ENCODE peak calls at places on chromosomes 16 and 17, in six cellular contexts. E, V, S, W, G and X are unnamed samples.

GRCh38 chr17:36196099-36196496 is 460 bp downstream of the CCL3L1 start:
- DNase-seq in V (no peak), W (no peak), S (no peak), G (no peak), E (no peak), X (no peak)

GRCh38 chr16:90019543-90020259 is 445 bp upstream of the DBNDD1 start:
- DNase-seq in S (peak), G (peak), V (no peak), W (no peak), E (peak), X (no peak)

GRCh38 chr17:44071198-44071520 is 624 bp downstream of the G6PC3 start:
- DNase-seq in V (no peak), E (no peak), G (no peak), W (peak), S (no peak), X (no peak)

GRCh38 chr16:53904533-53904932 is 200.6 kb downstream of the FTO start:
- DNase-seq in E (no peak), G (no peak), V (no peak), W (no peak), S (no peak), X (no peak)

GRCh38 chr16:185213-185612 is 5.0 kb downstream of the HBQ1 start:
- DNase-seq in G (no peak), E (no peak), S (no peak), V (no peak), W (no peak), X (no peak)

GRCh38 chr17:78390241-78391050 is 12.0 kb downstream of the PGS1 start:
- DNase-seq in W (peak), G (peak), E (peak), V (peak), S (peak), X (no peak)

GRCh38 chr16:4392382-4393242 is 21.0 kb downstream of the VASN start:
- DNase-seq in G (no peak), S (no peak), E (peak), V (peak), W (no peak), X (no peak)

GRCh38 chr16:88435437-88436355 is 17.4 kb upstream of the ZFPM1 start:
- DNase-seq in E (no peak), G (no peak), V (no peak), S (no peak), W (no peak), X (no peak)

GRCh38 chr17:79749156-79749815 is 18.5 kb downstream of the ENPP7 start:
- DNase-seq in S (no peak), E (peak), W (peak), G (no peak), V (no peak), X (no peak)

GRCh38 chr17:58335061-58335731 is 6.6 kb upstream of the TSPOAP1 start:
- DNase-seq in E (no peak), V (no peak), S (no peak), W (no peak), G (no peak), X (no peak)

GRCh38 chr16:3019594-3020246 is 448 bp upstream of the TNFRSF12A start:
- DNase-seq in G (no peak), S (no peak), V (no peak), W (no peak), E (no peak), X (no peak)

GRCh38 chr16:28974007-28974436 is 556 bp upstream of the SPNS1 start:
- DNase-seq in V (peak), E (peak), G (peak), W (peak), S (peak), X (peak)

GRCh38 chr17:76504117-76504516 is 2.9 kb upstream of the RHBDF2 start:
- DNase-seq in G (no peak), V (no peak), S (no peak), E (no peak), W (no peak), X (no peak)

GRCh38 chr17:42744283-42744805 is 496 bp downstream of the EZH1 start:
- DNase-seq in S (peak), E (peak), W (no peak), G (peak), V (peak), X (peak)

GRCh38 chr16:81261049-81261648 is 22.7 kb downstream of the BCO1 start:
- DNase-seq in S (peak), W (no peak), V (no peak), E (peak), G (no peak), X (no peak)

GRCh38 chr16:57475711-57476339 is 10.5 kb downstream of the DOK4 start:
- DNase-seq in V (no peak), S (peak), W (no peak), E (peak), G (no peak), X (no peak)

GRCh38 chr17:28357901-28358197 is 522 bp upstream of the POLDIP2 start:
- DNase-seq in S (no peak), W (no peak), E (no peak), V (no peak), G (no peak), X (no peak)

GRCh38 chr17:44095647-44096496 is 25.3 kb downstream of the G6PC3 start:
- DNase-seq in E (peak), G (peak), W (peak), S (peak), V (peak), X (peak)

GRCh38 chr16:74567901-74568300 is 39.0 kb downstream of the GLG1 start:
- DNase-seq in V (no peak), G (no peak), S (no peak), E (no peak), W (no peak), X (no peak)

GRCh38 chr17:78124836-78125137 is 3.8 kb downstream of the TMC6 start:
- DNase-seq in E (no peak), S (no peak), G (no peak), W (no peak), V (no peak), X (no peak)

GRCh38 chr17:49071106-49071505 is 61.5 kb upstream of the B4GALNT2 start:
- DNase-seq in G (no peak), V (no peak), E (no peak), W (no peak), S (no peak), X (no peak)

GRCh38 chr16:4933433-4933832 is 3.5 kb downstream of the PPL start:
- DNase-seq in E (no peak), W (no peak), G (no peak), S (no peak), V (no peak), X (no peak)

GRCh38 chr16:85946680-85947510 is 47.9 kb downstream of the IRF8 start:
- DNase-seq in G (no peak), S (no peak), W (no peak), E (no peak), V (no peak), X (no peak)

GRCh38 chr16:60776311-60776710 is 1259.9 kb downstream of the CDH8 start:
- DNase-seq in G (no peak), E (no peak), S (no peak), W (no peak), V (no peak), X (no peak)

GRCh38 chr17:41456206-41456605 is 11.0 kb downstream of the KRT32 start:
- DNase-seq in W (no peak), S (no peak), E (no peak), V (no peak), G (no peak), X (no peak)

GRCh38 chr17:71071837-71072236 is 902.5 kb downstream of the KCNJ2 start:
- DNase-seq in S (peak), V (no peak), G (no peak), E (peak), W (peak), X (no peak)

GRCh38 chr16:75264531-75264998 is 13.1 kb upstream of the BCAR1 start:
- DNase-seq in S (no peak), E (peak), G (peak), W (no peak), V (no peak), X (no peak)

GRCh38 chr17:81702934-81703746 is at the start of gene MRPL12:
- DNase-seq in V (peak), G (peak), E (peak), S (peak), W (peak), X (peak)

GRCh38 chr16:82063456-82064082 is 28.5 kb downstream of the HSD17B2 start:
- DNase-seq in W (no peak), G (no peak), S (no peak), V (no peak), E (no peak), X (no peak)

GRCh38 chr16:11423315-11424117 is 78.3 kb downstream of the RMI2 start:
- DNase-seq in W (no peak), S (no peak), V (no peak), G (no peak), E (no peak), X (no peak)

DNA sequence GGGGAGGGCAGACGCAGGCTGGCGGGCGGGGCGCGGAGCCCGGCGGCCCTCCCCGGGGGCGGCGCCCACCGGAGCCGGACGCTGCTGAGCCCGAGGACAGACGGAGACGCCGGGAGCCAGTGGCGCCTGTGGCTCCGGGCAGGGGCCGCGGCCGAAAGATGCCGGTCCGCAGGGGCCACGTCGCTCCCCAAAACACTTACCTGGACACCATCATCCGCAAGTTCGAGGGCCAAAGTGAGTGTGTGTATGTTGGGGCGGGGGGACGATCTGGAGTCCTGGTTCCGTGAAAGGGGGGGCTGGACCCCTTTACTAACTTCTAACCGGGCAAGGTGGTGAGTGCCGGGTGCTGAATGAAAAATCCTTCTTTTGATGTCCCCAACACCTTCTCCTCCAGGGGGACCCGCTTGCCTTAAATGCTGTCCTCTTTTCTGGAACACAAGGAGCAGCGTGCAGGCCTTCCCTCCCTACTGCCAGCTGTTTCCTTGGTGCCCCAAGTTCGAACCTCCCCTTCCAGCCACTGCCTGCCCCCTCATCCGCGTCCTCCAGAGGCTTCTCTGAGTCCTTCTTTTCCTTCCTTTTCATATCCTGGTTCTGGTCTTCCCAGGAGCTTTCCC is at the start of gene KCNH6:
- DNase-seq in G (no peak), V (no peak), E (no peak), S (no peak), W (no peak), X (no peak)
- H3K4me3 ChIP-seq in G (peak), V (peak), E (no peak), S (peak), W (no peak), X (peak)

DNA sequence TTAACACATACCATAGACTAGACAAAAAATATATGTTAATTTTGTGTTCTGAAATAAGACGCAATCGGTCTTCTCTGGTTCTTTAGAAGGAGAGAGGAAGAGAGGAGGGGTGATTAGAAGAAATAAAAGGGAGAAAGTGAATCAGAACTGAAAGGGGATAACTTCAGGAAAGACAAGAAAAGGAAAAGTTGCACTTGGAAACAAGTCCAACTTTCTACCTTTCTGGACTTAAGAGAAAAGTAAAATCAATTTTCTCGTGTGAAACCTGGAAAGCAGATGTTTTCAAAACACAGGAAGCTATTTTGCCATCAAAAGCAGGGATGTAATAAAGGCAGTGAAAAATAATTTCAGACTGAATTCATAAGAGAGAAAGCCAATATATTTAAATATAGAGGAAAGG is 11.9 kb upstream of the ZFHX3 start:
- DNase-seq in V (no peak), G (no peak), E (no peak), S (no peak), W (no peak), X (no peak)
- H3K4me3 ChIP-seq in V (peak), G (peak), E (peak), S (peak), W (peak), X (peak)

DNA sequence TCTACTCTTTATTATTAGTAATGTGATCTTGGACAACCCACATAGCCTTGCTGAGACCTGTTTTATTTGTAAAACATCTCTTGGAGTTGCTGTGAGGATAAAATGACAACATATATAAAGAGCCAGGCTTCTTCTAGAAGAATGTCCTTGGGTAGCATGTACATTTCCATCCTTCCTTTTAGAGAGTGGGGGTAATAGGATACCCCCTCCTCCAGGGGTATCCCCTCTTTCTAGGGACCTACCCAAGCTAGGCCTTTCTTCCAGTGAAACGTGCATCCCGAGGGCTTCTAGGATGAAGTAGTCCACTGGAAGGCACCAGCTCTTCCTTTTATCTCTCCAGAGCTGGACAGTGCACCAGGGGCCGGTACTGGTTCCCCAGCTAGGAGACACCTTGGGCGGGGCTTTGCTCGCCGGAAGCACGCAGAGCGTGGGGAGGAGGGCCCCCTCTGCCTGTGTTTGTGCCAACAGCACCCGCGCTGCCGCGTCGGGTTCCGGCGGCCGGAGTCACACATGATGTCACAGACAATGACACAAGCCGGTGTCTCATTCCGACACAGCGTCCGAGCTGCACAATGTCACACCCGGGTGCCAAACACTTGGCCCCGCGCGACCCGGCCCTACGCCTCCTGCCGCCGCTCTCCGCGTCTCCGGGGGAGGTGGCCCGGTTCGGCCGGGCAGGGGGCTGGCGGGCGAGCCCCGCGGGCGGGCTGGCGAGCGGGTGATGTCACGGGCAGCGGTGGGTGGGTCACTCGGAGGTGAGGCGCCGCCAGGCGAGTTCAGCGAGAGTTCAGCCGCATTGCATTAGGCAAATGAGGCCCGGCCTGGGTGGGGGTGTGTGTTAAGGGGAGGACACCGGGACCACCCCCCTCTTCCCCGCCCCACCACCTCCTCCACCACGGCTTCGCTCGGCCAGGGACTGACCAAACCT is 23.4 kb downstream of the GJD3 start:
- DNase-seq in V (peak), E (peak), G (peak), S (peak), W (no peak), X (peak)
- H3K4me3 ChIP-seq in V (peak), E (peak), G (peak), S (peak), W (peak), X (peak)

GRCh38 chr16:84298376-84298899 is 3.8 kb downstream of the WFDC1 start:
- DNase-seq in W (no peak), V (no peak), G (no peak), S (no peak), E (no peak), X (no peak)

GRCh38 chr16:84293406-84293805 is 1.3 kb upstream of the WFDC1 start:
- DNase-seq in W (no peak), V (no peak), E (no peak), G (no peak), S (no peak), X (no peak)

GRCh38 chr16:84292032-84292431 is 2.6 kb upstream of the WFDC1 start:
- DNase-seq in S (no peak), W (no peak), E (no peak), V (no peak), G (no peak), X (no peak)

GRCh38 chr16:84294196-84295142 is at the start of gene WFDC1:
- DNase-seq in V (peak), S (no peak), W (no peak), E (peak), G (peak), X (no peak)

GRCh38 chr16:84295203-84295850 is 649 bp downstream of the WFDC1 start:
- DNase-seq in W (no peak), G (no peak), S (no peak), E (peak), V (no peak), X (no peak)
- H3K4me3 ChIP-seq in W (peak), G (peak), S (no peak), E (no peak), V (peak), X (peak)

DNA sequence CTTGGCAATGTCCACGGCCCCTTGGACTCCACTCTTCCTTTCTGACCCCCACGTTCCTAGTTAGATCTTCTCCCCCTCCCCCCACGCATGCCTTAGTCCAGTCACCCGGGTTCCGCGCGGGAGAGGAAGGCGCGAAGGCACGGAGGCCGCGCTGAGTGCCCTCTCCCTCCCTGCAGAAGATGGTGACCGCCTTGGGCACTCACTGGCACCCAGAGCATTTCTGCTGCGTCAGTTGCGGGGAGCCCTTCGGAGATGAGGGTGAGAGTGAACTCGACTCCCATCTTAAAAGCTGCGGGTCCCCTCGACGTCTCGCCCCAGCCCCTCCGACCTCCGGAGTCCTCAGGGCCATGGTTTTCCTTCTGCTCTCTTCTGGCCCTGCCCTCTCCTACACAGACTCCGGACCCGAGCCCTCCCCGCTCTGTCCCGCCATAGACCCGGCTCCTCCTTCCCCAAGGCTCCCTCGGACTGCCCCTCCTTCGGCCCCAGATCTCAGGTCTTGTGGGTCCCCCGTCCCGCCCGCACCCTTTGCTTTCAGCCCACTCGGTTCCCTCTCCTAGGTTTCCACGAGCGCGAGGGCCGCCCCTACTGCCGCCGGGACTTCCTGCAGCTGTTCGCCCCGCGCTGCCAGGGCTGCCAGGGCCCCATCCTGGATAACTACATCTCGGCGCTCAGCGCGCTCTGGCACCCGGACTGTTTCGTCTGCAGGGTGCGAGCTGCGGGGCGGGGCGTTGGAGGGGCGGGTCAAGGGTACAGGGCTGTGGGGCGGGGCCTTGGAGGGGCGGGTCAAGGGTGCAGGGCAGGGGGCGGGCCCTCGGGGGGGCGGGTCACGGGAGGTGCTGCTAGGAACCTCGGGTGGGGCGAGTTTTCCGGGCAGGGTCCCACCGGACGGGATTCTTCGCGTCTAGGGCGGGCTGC is 4.6 kb downstream of the TGFB1I1 start:
- DNase-seq in G (peak), W (no peak), V (peak), E (no peak), S (no peak), X (no peak)
- H3K4me3 ChIP-seq in G (peak), W (no peak), V (no peak), E (no peak), S (no peak), X (peak)